ENCODE peak calls at places on chromosomes 16 and 17, in six cellular contexts. S is A549; Q is activated T-cell treated with anti-CD3 and anti-CD28 coated beads for 4 hours; V is fibroblast of the conjunctiva; W is stimulated activated CD8-positive, alpha-beta memory T cell treated with anti-CD3 and anti-CD28 coated beads, Interleukin-15, amount 100 ng/mL, for 4 hours; E is type B pancreatic cell. Y is an unnamed sample.

GRCh38 chr16:6066601-6067000 is 969.0 kb upstream of the EEF2KMT start:
- DNase-seq in W (no peak), V (no peak), Q (no peak), E (no peak), S (no peak), Y (no peak)

GRCh38 chr16:4689864-4690704 is 3.3 kb upstream of the NUDT16L1 start:
- DNase-seq in W (no peak), V (no peak), S (no peak), Q (no peak), E (no peak), Y (no peak)

GRCh38 chr17:79706931-79707382 is 23.8 kb upstream of the ENPP7 start:
- DNase-seq in W (no peak), S (peak; percentile 67), Q (no peak), V (peak; percentile 13), E (no peak), Y (no peak)

GRCh38 chr16:7946142-7946541 is 613.5 kb downstream of the RBFOX1 start:
- DNase-seq in S (no peak), Q (no peak), V (no peak), W (no peak), E (no peak), Y (no peak)

GRCh38 chr16:3739636-3740035 is 22.3 kb upstream of the TRAP1 start:
- DNase-seq in W (no peak), Q (no peak), V (no peak), E (no peak), S (no peak), Y (no peak)

GRCh38 chr16:17451835-17452234 is 18.9 kb downstream of the XYLT1 start:
- DNase-seq in V (no peak), S (no peak), W (no peak), E (no peak), Q (no peak), Y (no peak)

GRCh38 chr17:63537991-63538692 is 12.1 kb upstream of the DCAF7 start:
- DNase-seq in Q (no peak), W (no peak), V (no peak), S (no peak), E (no peak), Y (no peak)

GRCh38 chr17:64180674-64181073 is 50.7 kb upstream of the ERN1 start:
- DNase-seq in Q (no peak), V (no peak), S (no peak), E (no peak), W (no peak), Y (no peak)

GRCh38 chr16:57551057-57551456 is 8.6 kb downstream of the ADGRG5 start:
- DNase-seq in S (no peak), Q (no peak), E (no peak), V (no peak), W (no peak), Y (no peak)

GRCh38 chr16:67927131-67927941 is 4.3 kb downstream of the CTRL start:
- DNase-seq in Q (no peak), W (no peak), E (no peak), S (no peak), V (no peak), Y (no peak)

GRCh38 chr17:15946611-15947120 is 1.7 kb downstream of the ADORA2B start:
- DNase-seq in W (no peak), E (no peak), S (no peak), Q (no peak), V (no peak), Y (no peak)

GRCh38 chr16:13873835-13874438 is 46.0 kb upstream of the ERCC4 start:
- DNase-seq in S (peak; percentile 28), W (no peak), Q (no peak), E (no peak), V (no peak), Y (no peak)